ENCODE peak calls at places on chromosomes 3 and 15, in six cellular contexts. Q is psoas muscle, I is hepatocyte, W is body of pancreas, X is cardiac muscle cell, L is adipocyte. C is an unnamed sample.

GRCh38 chr3:87272718-87273337 is 3.6 kb downstream of the POU1F1 start:
- DNase-seq in Q (no peak), I (no peak), W (no peak), X (no peak), L (no peak), C (no peak)

GRCh38 chr15:70311821-70312220 is 214.1 kb upstream of the TLE3 start:
- DNase-seq in Q (no peak), I (no peak), W (no peak), X (no peak), L (no peak), C (no peak)

GRCh38 chr3:125051715-125052581 is 3.8 kb downstream of the HEG1 start:
- DNase-seq in Q (peak; percentile 74), I (no peak), W (peak; percentile 40), X (peak; percentile 67), L (peak; percentile 79), C (peak; percentile 59)

GRCh38 chr3:172153335-172153861 is 114.0 kb downstream of the FNDC3B start:
- DNase-seq in Q (peak; percentile 94), I (peak; percentile 88), W (peak; percentile 96), X (peak; percentile 59), L (peak; percentile 96), C (peak; percentile 93)

GRCh38 chr3:94101860-94102259 is 39.0 kb downstream of the NSUN3 start:
- DNase-seq in Q (no peak), I (no peak), W (no peak), X (no peak), L (peak; percentile 35), C (no peak)

GRCh38 chr3:59412506-59412905 is 362.7 kb upstream of the CFAP20DC start:
- DNase-seq in Q (no peak), I (no peak), W (no peak), X (no peak), L (no peak), C (no peak)

GRCh38 chr3:29186131-29186599 is 94.7 kb upstream of the RBMS3 start:
- DNase-seq in Q (no peak), I (no peak), W (no peak), X (no peak), L (peak; percentile 80), C (peak; percentile 95)

GRCh38 chr15:53266176-53266575 is 476.0 kb upstream of the ONECUT1 start:
- DNase-seq in Q (no peak), I (no peak), W (no peak), X (no peak), L (no peak), C (no peak)

GRCh38 chr3:48738926-48739616 is 22.1 kb upstream of the IP6K2 start:
- DNase-seq in Q (peak; percentile 60), I (no peak), W (no peak), X (no peak), L (no peak), C (no peak)

GRCh38 chr3:154122096-154122911 is 1.1 kb downstream of the ARHGEF26 start:
- DNase-seq in Q (no peak), I (peak; percentile 25), W (peak; percentile 4), X (peak; percentile 20), L (no peak), C (no peak)

GRCh38 chr15:59174846-59175831 is 31.5 kb upstream of the LDHAL6B start:
- DNase-seq in Q (peak; percentile 56), I (peak; percentile 81), W (peak; percentile 57), X (peak; percentile 72), L (peak; percentile 89), C (no peak)

GRCh38 chr3:136464502-136464901 is 214.4 kb downstream of the PCCB start:
- DNase-seq in Q (no peak), I (no peak), W (no peak), X (no peak), L (peak; percentile 67), C (no peak)

GRCh38 chr3:18812316-18812715 is 336.0 kb upstream of the KCNH8 start:
- DNase-seq in Q (no peak), I (peak; percentile 35), W (peak; percentile 5), X (no peak), L (no peak), C (no peak)

GRCh38 chr3:29465836-29466235 is 185.0 kb downstream of the RBMS3 start:
- DNase-seq in Q (no peak), I (no peak), W (no peak), X (no peak), L (peak; percentile 90), C (peak; percentile 59)

GRCh38 chr3:59502806-59503205 is 453.0 kb upstream of the CFAP20DC start:
- DNase-seq in Q (no peak), I (peak; percentile 34), W (no peak), X (no peak), L (peak; percentile 81), C (peak; percentile 76)

GRCh38 chr15:38894260-38894948 is 329.8 kb upstream of the RASGRP1 start:
- DNase-seq in Q (no peak), I (no peak), W (no peak), X (peak; percentile 32), L (peak; percentile 72), C (peak; percentile 87)

GRCh38 chr3:191397771-191398170 is 63.2 kb upstream of the PYDC2 start:
- DNase-seq in Q (no peak), I (no peak), W (no peak), X (no peak), L (peak; percentile 31), C (no peak)

GRCh38 chr3:99903844-99904243 is 86.2 kb downstream of the CMSS1 start:
- DNase-seq in Q (no peak), I (no peak), W (no peak), X (no peak), L (peak; percentile 46), C (no peak)

GRCh38 chr3:152379415-152380042 is 110.8 kb downstream of the MBNL1 start:
- DNase-seq in Q (no peak), I (no peak), W (no peak), X (no peak), L (no peak), C (no peak)

GRCh38 chr3:152380048-152380447 is 111.3 kb downstream of the MBNL1 start:
- DNase-seq in Q (no peak), I (no peak), W (no peak), X (no peak), L (no peak), C (no peak)

GRCh38 chr3:152383136-152383606 is 114.4 kb downstream of the MBNL1 start:
- DNase-seq in Q (no peak), I (no peak), W (no peak), X (no peak), L (no peak), C (no peak)

GRCh38 chr3:152382312-152383135 is 113.8 kb downstream of the MBNL1 start:
- DNase-seq in Q (no peak), I (no peak), W (no peak), X (no peak), L (no peak), C (no peak)

DNA sequence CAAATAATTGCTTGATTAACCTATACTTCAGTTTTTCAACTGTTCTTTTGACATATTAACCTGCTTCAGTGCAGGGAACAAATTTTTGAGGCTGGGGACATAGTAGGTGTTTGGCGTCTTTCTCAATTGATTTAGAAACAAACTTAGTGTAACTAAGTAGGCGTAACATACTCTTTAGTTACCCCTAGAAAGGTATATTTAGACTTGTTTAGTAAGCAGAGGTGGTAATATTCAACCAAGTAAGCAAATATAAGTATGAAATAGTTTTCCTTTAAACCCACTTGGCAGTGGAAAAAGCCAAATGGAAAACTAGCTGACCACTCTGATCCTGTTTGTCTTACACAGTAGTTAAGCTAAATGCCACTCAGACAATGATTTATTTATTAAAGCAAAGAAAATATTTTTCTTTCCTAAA is 113.2 kb downstream of the MBNL1 start:
- DNase-seq in Q (no peak), I (no peak), W (no peak), X (no peak), L (no peak), C (no peak)
- H3K4me3 ChIP-seq in Q (peak overlapping the region; percentile 61), I (no peak overlapping the region), W (no peak overlapping the region), X (no peak overlapping the region), L (peak overlapping the region; percentile 72), C (peak overlapping the region; percentile 17)

DNA sequence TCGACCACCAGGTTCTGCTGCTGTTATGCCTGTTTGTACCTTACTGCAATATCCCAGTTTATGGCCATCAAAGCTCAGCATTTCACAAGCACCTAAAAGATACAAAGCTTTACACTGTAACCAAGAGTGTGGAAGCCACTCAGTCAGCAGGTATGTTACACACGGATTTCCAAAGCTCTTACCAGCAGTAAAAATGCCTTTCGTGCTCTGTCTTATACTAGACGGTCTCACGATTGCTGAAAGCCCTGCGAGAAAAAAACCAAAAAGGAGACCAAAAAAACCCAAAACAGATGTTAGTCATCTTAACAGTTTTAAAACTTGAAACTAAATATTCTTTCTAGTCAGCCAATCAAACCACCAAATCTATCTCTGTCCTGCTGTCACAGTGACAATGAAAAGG is 39.0 kb downstream of the TAMM41 start:
- DNase-seq in Q (no peak), I (peak; percentile 16), W (no peak), X (no peak), L (peak; percentile 68), C (peak; percentile 82)
- H3K36me3 ChIP-seq in Q (peaks cover 9% of the 10 kb centered on the region), I (no peaks in the 10 kb centered on the region), W (peaks cover 15% of the 10 kb centered on the region), X (peaks cover 33% of the 10 kb centered on the region), L (peaks cover 64% of the 10 kb centered on the region), C (peaks cover 3% of the 10 kb centered on the region)

DNA sequence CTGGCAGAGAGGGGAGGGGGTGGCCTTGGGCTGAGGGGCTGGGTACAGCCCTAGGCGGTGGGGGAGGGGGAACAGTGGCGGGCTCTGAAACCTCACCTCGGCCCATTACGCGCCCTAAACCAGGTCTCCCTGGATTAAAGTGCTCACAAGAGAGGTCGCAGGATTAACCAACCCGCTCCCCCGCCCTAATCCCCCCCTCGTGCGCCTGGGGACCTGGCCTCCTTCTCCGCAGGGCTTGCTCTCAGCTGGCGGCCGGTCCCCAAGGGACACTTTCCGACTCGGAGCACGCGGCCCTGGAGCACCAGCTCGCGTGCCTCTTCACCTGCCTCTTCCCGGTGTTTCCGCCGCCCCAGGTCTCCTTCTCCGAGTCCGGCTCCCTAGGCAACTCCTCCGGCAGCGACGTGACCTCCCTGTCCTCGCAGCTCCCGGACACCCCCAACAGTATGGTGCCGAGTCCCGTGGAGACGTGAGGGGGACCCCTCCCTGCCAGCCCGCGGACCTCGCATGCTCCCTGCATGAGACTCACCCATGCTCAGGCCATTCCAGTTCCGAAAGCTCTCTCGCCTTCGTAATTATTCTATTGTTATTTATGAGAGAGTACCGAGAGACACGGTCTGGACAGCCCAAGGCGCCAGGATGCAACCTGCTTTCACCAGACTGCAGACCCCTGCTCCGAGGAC is 4.9 kb downstream of the ISL2 start:
- DNase-seq in Q (no peak), I (no peak), W (peak; percentile 6), X (peak; percentile 23), L (peak; percentile 16), C (no peak)
- H3K27me3 ChIP-seq in Q (peaks cover 100% of the 10 kb centered on the region), I (peaks cover 99% of the 10 kb centered on the region), W (peaks cover 88% of the 10 kb centered on the region), X (peaks cover 100% of the 10 kb centered on the region), L (peaks cover 81% of the 10 kb centered on the region), C (no peaks in the 10 kb centered on the region)

GRCh38 chr15:95558131-95558530 is 772.4 kb upstream of the NR2F2 start:
- DNase-seq in Q (no peak), I (no peak), W (no peak), X (no peak), L (no peak), C (no peak)
- H3K4me3 ChIP-seq in Q (no peak overlapping the region), I (no peak overlapping the region), W (no peak overlapping the region), X (no peak overlapping the region), L (no peak overlapping the region), C (no peak overlapping the region)